ENCODE peak calls at places on chromosomes 6 and 20, in ten cellular contexts. N is HEK293T; M is CD8-positive, alpha-beta memory T cell; S is NCI-H1092 treated with DMSO at 0.1 percent for 48 hours; X is AG09319; F is dorsolateral prefrontal cortex; W is GM12891; O is activated CD4-positive, alpha-beta memory T cell treated with anti-CD3 and anti-CD28 coated beads, Interleukin-2, amount 10 ng/mL, durations not matched to agents 7 days and 5 days; I is IMR-90; E is adrenal gland. G is an unnamed sample.

GRCh38 chr6:118215269-118215668 is 308.2 kb downstream of the SLC35F1 start:
- DNase-seq in I (no peak), S (no peak), X (no peak), E (no peak), M (no peak), O (no peak), N (no peak), F (no peak), W (no peak), G (no peak)

GRCh38 chr6:72967329-72967728 is 258.0 kb downstream of the KHDC1L start:
- DNase-seq in N (no peak), I (no peak), M (no peak), X (no peak), E (no peak), W (no peak), S (no peak), F (no peak), O (no peak), G (no peak)

GRCh38 chr6:16948376-16948775 is 153.5 kb upstream of the STMND1 start:
- DNase-seq in W (no peak), O (no peak), E (no peak), M (no peak), F (no peak), N (no peak), I (peak; percentile 69), X (no peak), S (no peak), G (peak; percentile 53)

GRCh38 chr6:141996823-141997222 is 135.9 kb upstream of the GJE1 start:
- DNase-seq in E (no peak), I (no peak), M (no peak), X (no peak), N (no peak), O (no peak), F (no peak), S (no peak), W (no peak), G (no peak)

GRCh38 chr6:157552171-157552747 is 171.3 kb downstream of the ZDHHC14 start:
- DNase-seq in M (no peak), X (no peak), F (no peak), I (no peak), S (no peak), E (no peak), O (no peak), W (no peak), N (no peak), G (no peak)

GRCh38 chr20:36467076-36467999 is 74.0 kb upstream of the MYL9 start:
- DNase-seq in I (no peak), S (peak; percentile 82), F (peak; percentile 78), E (no peak), O (peak; percentile 51), M (no peak), N (no peak), X (no peak), W (peak; percentile 41), G (peak; percentile 63)

GRCh38 chr6:72784071-72784470 is 162.2 kb downstream of the KCNQ5 start:
- DNase-seq in M (no peak), S (no peak), N (no peak), X (no peak), W (no peak), F (no peak), E (no peak), O (no peak), I (peak; percentile 42), G (no peak)

GRCh38 chr20:24675651-24676352 is 206.4 kb downstream of the SYNDIG1 start:
- DNase-seq in F (no peak), W (no peak), X (no peak), E (no peak), N (no peak), O (no peak), I (no peak), S (no peak), M (no peak), G (no peak)

GRCh38 chr20:25987073-25987927 is 290.6 kb upstream of the ZNF337 start:
- DNase-seq in M (peak; percentile 42), O (peak; percentile 40), F (peak; percentile 62), N (no peak), E (no peak), X (no peak), S (peak; percentile 67), I (peak; percentile 10), W (no peak), G (peak; percentile 53)

GRCh38 chr6:136582702-136583471 is 32.7 kb upstream of the MAP7 start:
- DNase-seq in I (peak; percentile 94), S (peak; percentile 7), N (no peak), W (no peak), M (no peak), X (peak; percentile 84), E (no peak), O (no peak), F (no peak), G (peak; percentile 62)

GRCh38 chr6:158050107-158050735 is 68.6 kb downstream of the SYNJ2 start:
- DNase-seq in M (no peak), E (no peak), X (no peak), I (no peak), W (no peak), F (no peak), S (no peak), O (no peak), N (no peak), G (no peak)

GRCh38 chr20:64219730-64220129 is 35.8 kb upstream of the PCMTD2 start:
- DNase-seq in O (no peak), N (no peak), W (no peak), X (no peak), E (no peak), S (no peak), M (no peak), F (no peak), I (no peak), G (no peak)

GRCh38 chr6:157762636-157763035 is 60.4 kb upstream of the SNX9 start:
- DNase-seq in I (no peak), O (no peak), N (no peak), F (no peak), E (no peak), W (no peak), M (no peak), S (no peak), X (no peak), G (no peak)

GRCh38 chr6:22062807-22063408 is 233.9 kb downstream of the PRL start:
- DNase-seq in I (no peak), O (peak; percentile 21), F (no peak), E (no peak), M (no peak), X (no peak), N (no peak), S (no peak), W (no peak), G (no peak)

GRCh38 chr6:108730556-108731228 is 117.5 kb upstream of the ARMC2 start:
- DNase-seq in O (no peak), W (no peak), X (no peak), F (no peak), S (no peak), N (no peak), E (no peak), I (no peak), M (no peak), G (no peak)

GRCh38 chr6:17851720-17852161 is 135.7 kb downstream of the KIF13A start:
- DNase-seq in F (no peak), X (no peak), M (no peak), I (peak; percentile 72), O (no peak), E (no peak), N (no peak), S (no peak), W (no peak), G (no peak)

GRCh38 chr6:43570876-43571441 is 4.9 kb downstream of the XPO5 start:
- DNase-seq in S (no peak), X (no peak), O (no peak), F (no peak), N (no peak), M (no peak), E (no peak), W (no peak), I (peak; percentile 47), G (no peak)

GRCh38 chr6:157557541-157557940 is 176.6 kb downstream of the ZDHHC14 start:
- DNase-seq in W (no peak), I (no peak), N (no peak), M (no peak), X (no peak), F (no peak), S (no peak), E (no peak), O (no peak), G (no peak)

GRCh38 chr20:36885355-36885754 is 9.4 kb downstream of the TLDC2 start:
- DNase-seq in O (no peak), E (no peak), I (no peak), N (no peak), F (no peak), M (no peak), X (no peak), W (no peak), S (no peak), G (peak; percentile 51)

GRCh38 chr6:63793727-63794126 is 158.1 kb downstream of the PHF3 start:
- DNase-seq in E (no peak), I (no peak), X (no peak), M (no peak), O (no peak), N (no peak), S (no peak), W (no peak), F (no peak), G (no peak)

GRCh38 chr6:35177139-35177538 is 36.0 kb upstream of the TCP11 start:
- DNase-seq in N (no peak), W (no peak), E (no peak), F (no peak), X (no peak), S (no peak), O (no peak), M (no peak), I (no peak), G (no peak)

GRCh38 chr20:41494451-41494850 is 123.7 kb downstream of the CHD6 start:
- DNase-seq in N (no peak), O (no peak), X (no peak), E (no peak), M (no peak), I (no peak), W (no peak), S (no peak), F (no peak), G (no peak)

GRCh38 chr6:106380407-106380806 is 19.9 kb downstream of the CRYBG1 start:
- DNase-seq in M (no peak), I (peak; percentile 14), O (no peak), W (no peak), X (no peak), N (no peak), S (no peak), F (no peak), E (no peak), G (no peak)

GRCh38 chr20:32535316-32535952 is 49.7 kb downstream of the NOL4L start:
- DNase-seq in F (peak; percentile 80), N (no peak), S (peak; percentile 86), W (no peak), O (peak; percentile 45), M (peak; percentile 29), I (no peak), E (no peak), X (no peak), G (no peak)

GRCh38 chr6:117480651-117481050 is 1.8 kb upstream of the DCBLD1 start:
- DNase-seq in E (no peak), S (no peak), M (no peak), X (no peak), F (no peak), W (no peak), O (no peak), N (no peak), I (no peak), G (no peak)

GRCh38 chr6:20364327-20364726 is 37.4 kb upstream of the E2F3 start:
- DNase-seq in I (no peak), S (no peak), M (no peak), O (no peak), N (no peak), W (no peak), E (no peak), X (no peak), F (no peak), G (no peak)

GRCh38 chr6:85347787-85348186 is 102.1 kb upstream of the NT5E start:
- DNase-seq in N (no peak), W (no peak), O (no peak), S (no peak), E (no peak), M (no peak), F (no peak), X (no peak), I (no peak), G (no peak)

GRCh38 chr20:7776148-7776547 is 164.1 kb downstream of the HAO1 start:
- DNase-seq in W (no peak), M (no peak), N (no peak), S (no peak), E (no peak), F (no peak), X (no peak), I (no peak), O (no peak), G (no peak)